ENCODE peak calls at places on chromosomes 5 and 9, in four cellular contexts. B is HepG2, T is K562, F is GM12878. S is an unnamed sample.

GRCh38 chr5:58294598-58295298 is 165.1 kb downstream of the PLK2 start:
- DNase-seq in B (no peak), T (no peak), F (peak; percentile 8), S (no peak)

GRCh38 chr5:10441083-10441991 is at the start of gene ROPN1L:
- DNase-seq in B (peak; percentile 62), T (peak; percentile 98), F (peak; percentile 49), S (peak; percentile 54)

GRCh38 chr9:72478993-72479392 is 42.4 kb upstream of the TMC1 start:
- DNase-seq in B (no peak), T (no peak), F (no peak), S (no peak)

GRCh38 chr5:154603978-154604679 is 126.1 kb upstream of the HAND1 start:
- DNase-seq in B (no peak), T (no peak), F (no peak), S (no peak)

GRCh38 chr9:93194584-93194983 is 10.6 kb downstream of the WNK2 start:
- DNase-seq in B (no peak), T (no peak), F (no peak), S (no peak)

GRCh38 chr9:130192600-130192999 is 20.4 kb downstream of the NCS1 start:
- DNase-seq in B (no peak), T (no peak), F (no peak), S (no peak)

GRCh38 chr9:121394292-121394691 is 24.2 kb upstream of the STOM start:
- DNase-seq in B (no peak), T (no peak), F (no peak), S (no peak)

GRCh38 chr5:141272906-141273305 is 27.7 kb downstream of the PCDHB15 start:
- DNase-seq in B (no peak), T (no peak), F (no peak), S (no peak)

GRCh38 chr5:170617519-170618218 is 113.8 kb downstream of the KCNIP1 start:
- DNase-seq in B (no peak), T (no peak), F (no peak), S (no peak)

GRCh38 chr5:59099270-59099994 is 516.6 kb downstream of the RAB3C start:
- DNase-seq in B (peak; percentile 5), T (no peak), F (no peak), S (no peak)

GRCh38 chr9:88258012-88258411 is 119.7 kb upstream of the SPATA31C2 start:
- DNase-seq in B (no peak), T (no peak), F (no peak), S (no peak)

GRCh38 chr9:124602204-124602603 is 95.0 kb upstream of the NR5A1 start:
- DNase-seq in B (peak; percentile 36), T (no peak), F (no peak), S (no peak)

GRCh38 chr5:6274846-6275543 is 103.4 kb downstream of the MED10 start:
- DNase-seq in B (no peak), T (no peak), F (peak; percentile 45), S (no peak)

GRCh38 chr9:21728781-21729180 is 73.7 kb upstream of the MTAP start:
- DNase-seq in B (no peak), T (no peak), F (no peak), S (no peak)

DNA sequence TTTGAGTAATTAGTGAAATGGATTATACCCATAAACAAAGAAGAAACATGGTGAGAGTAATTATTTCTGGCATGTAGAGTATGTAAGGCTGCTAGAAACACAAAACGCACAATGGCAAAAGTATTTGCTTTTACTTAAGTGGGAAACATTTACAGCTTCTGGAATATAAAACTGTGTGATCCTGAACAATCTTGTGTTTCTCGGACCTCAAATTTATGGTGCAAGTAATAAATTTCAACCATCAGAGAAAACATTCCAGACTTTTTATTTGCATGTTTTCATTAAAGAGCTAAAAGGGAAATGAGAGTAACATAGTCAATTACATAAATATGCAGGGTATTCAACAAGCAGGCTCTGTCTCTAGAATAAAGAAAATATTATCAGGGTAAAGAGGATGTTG is 17.2 kb upstream of the PRR16 start:
- DNase-seq in B (no peak), T (no peak), F (no peak), S (no peak)
- TF ChIP-seq SIN3A in B (no peak), T (no peak), F (no peak), S (no peak)

DNA sequence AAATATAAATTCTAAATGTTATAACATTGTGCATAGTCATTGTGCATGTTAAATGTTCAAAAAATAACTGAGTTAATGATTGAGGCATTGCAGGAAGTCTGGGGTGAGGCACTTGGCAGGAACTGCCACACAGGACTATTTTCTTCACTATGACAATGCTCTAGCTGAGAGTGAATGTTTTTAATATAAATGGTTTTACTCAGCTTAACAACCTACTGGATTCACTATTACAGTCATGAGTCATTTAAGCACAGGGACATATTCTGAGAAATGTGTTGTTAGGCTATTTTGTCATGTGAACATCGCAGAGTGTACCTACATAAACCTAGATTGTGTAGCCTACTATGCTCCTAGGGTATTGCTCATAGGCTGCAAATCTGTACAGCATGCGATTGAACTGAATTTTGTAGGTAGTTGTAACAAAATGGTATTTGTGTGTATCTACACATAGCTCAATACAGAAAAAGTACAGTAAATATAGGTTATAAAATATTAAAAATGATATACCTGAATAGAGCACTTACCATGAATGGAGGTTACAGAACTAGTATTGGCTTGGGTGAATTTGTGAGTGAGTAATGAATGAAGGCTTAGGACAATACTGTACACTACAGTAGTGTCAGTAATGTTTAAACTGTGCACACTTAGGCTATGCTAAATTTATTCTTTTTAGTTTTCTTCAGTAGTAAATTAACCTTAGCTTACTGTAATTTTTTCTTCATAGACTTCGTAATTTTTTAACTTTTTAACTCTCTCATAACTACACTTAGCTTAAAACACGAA is 346.1 kb upstream of the PTGER4 start:
- DNase-seq in B (no peak), T (no peak), F (no peak), S (no peak)
- TF ChIP-seq ATF3 in B (no peak), T (no peak), F (no peak), S (no peak)

DNA sequence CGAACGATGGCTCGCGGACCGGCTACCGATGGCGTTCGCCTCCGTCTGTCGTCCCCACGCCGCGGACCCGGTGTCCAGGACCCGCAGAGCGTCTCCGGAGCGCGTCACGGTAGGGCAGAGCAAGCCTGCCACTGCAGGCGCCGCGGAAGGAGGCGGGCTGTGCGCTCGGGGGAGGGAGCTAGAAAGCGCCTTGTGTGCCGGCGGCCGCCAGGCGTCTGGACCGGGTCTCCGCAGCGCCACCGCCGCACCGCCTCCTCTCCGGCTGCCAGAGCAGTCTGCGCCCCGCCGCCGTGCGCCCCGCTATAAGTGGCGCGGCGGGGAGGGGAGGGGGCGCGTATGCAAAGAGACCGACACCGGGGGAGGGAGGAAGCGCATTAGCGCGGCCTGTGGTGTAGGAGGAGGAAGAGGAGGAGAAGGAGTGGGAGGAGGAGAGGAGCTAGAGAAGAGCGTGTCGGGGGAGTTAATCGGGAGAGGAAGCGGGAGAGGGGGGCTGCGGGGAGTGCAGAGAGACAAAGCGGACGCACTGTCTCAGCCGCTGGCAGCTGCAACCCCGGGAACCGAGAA is at the start of gene ENC1:
- DNase-seq in B (peak; percentile 95), T (peak; percentile 58), F (no peak), S (peak; percentile 55)
- TF ChIP-seq REST in B (no peak), T (no peak), F (no peak), S (no peak)

GRCh38 chr5:112849912-112850311 is 11.2 kb upstream of the SRP19 start:
- DNase-seq in B (no peak), T (no peak), F (no peak), S (no peak)
- TF ChIP-seq SIN3A in B (no peak), T (no peak), F (no peak), S (no peak)

GRCh38 chr5:132905938-132906337 is 32.5 kb downstream of the LEAP2 start:
- DNase-seq in B (peak; percentile 79), T (no peak), F (no peak), S (no peak)
- TF ChIP-seq ATF3 in B (no peak), T (no peak), F (no peak), S (no peak)

DNA sequence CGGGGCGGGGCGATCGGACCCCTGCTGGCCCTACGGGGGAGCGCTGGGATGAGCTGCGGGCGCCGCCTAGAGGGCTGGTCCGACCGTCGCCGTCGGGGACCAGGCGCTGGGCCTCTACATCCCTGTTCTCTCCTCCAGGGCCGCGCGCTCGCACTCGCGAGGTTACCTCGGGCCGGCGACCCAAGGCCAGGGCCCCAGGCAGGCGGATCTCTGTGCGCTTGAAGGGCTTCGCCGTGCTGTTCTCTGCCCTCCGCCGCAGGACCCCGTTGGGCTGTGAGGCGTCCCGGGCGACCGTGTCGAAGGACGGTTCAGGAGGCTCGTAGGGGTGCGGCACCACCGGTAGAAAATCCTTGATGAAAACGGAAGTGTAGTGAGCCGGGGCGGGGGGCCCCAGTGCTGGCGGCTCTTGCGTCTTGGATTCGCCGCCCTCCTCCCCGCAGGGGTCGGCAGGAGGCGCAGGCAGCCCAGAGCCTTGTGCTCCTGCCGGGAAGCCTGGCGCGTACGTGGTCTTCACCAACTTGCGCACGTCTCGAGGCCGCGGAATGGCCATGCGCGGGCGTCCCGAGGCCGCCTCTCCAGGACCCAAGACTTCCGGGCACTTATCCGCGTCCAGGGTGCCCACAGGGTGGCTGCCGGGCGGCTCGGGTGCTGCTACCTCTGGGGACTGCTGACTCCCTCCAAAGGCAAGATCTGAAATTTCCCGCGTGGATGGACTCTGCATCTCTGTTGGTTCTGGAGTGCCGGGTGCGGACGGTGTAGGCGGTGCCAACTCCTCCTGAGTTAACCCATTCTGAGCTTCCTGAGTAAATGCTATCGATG is 2.0 kb downstream of the PROB1 start:
- DNase-seq in B (no peak), T (no peak), F (no peak), S (peak; percentile 66)
- TF ChIP-seq REST in B (no peak), T (no peak), F (no peak), S (no peak)

GRCh38 chr9:111631071-111631971 is at the start of gene DNAJC25:
- DNase-seq in B (peak; percentile 96), T (peak; percentile 98), F (peak; percentile 97), S (peak; percentile 97)

GRCh38 chr9:111622626-111623025 is 8.5 kb upstream of the DNAJC25 start:
- DNase-seq in B (peak; percentile 68), T (no peak), F (no peak), S (no peak)

GRCh38 chr9:111632051-111632450 is 917 bp downstream of the DNAJC25 start:
- DNase-seq in B (peak; percentile 23), T (no peak), F (no peak), S (no peak)

GRCh38 chr9:111630182-111631070 is 708 bp upstream of the DNAJC25 start:
- DNase-seq in B (no peak), T (no peak), F (no peak), S (no peak)

GRCh38 chr9:111627260-111627963 is 3.7 kb upstream of the DNAJC25 start:
- DNase-seq in B (peak; percentile 37), T (no peak), F (no peak), S (no peak)
- TF ChIP-seq SIN3A in B (no peak), T (no peak), F (no peak), S (no peak)

S was measured in HCT116.